ENCODE peak calls at places on chromosomes 11 and 22, in seven cellular contexts. S is cardiac fibroblast, G is endodermal cell, E is cardiac muscle cell, V is retinal pigment epithelial cell, R is heart right ventricle, N is lung. Y is an unnamed sample.

GRCh38 chr11:69089258-69089657 is 40.5 kb downstream of the TPCN2 start:
- DNase-seq in S (peak), G (no peak), E (no peak), V (peak), R (peak), N (no peak), Y (no peak)

GRCh38 chr11:44621784-44622183 is 56.3 kb downstream of the CD82 start:
- DNase-seq in S (no peak), G (no peak), E (no peak), V (no peak), R (peak), N (peak), Y (no peak)

GRCh38 chr11:112780351-112781043 is 180.7 kb upstream of the NCAM1 start:
- DNase-seq in S (peak), G (no peak), E (no peak), V (no peak), R (peak), N (no peak), Y (no peak)

GRCh38 chr11:70786021-70786665 is 387.8 kb downstream of the CTTN start:
- DNase-seq in S (no peak), G (no peak), E (no peak), V (no peak), R (no peak), N (no peak), Y (no peak)

GRCh38 chr11:727859-728748 is 19.2 kb upstream of the TALDO1 start:
- DNase-seq in S (peak), G (peak), E (peak), V (no peak), R (peak), N (peak), Y (peak)

GRCh38 chr11:107824668-107825369 is 33.8 kb downstream of the SLC35F2 start:
- DNase-seq in S (no peak), G (no peak), E (no peak), V (no peak), R (no peak), N (no peak), Y (no peak)

GRCh38 chr22:50319503-50319951 is 7.3 kb downstream of the DENND6B start:
- DNase-seq in S (no peak), G (no peak), E (no peak), V (no peak), R (no peak), N (no peak), Y (no peak)

GRCh38 chr11:8617063-8617462 is 23.0 kb upstream of the STK33 start:
- DNase-seq in S (no peak), G (peak), E (peak), V (no peak), R (no peak), N (no peak), Y (no peak)

GRCh38 chr11:31957674-31958073 is 133.2 kb upstream of the RCN1 start:
- DNase-seq in S (no peak), G (peak), E (no peak), V (no peak), R (no peak), N (no peak), Y (no peak)

GRCh38 chr11:35682230-35683195 is 19.9 kb downstream of the TRIM44 start:
- DNase-seq in S (peak), G (no peak), E (no peak), V (no peak), R (no peak), N (no peak), Y (no peak)

GRCh38 chr11:118715837-118716260 is 36.4 kb upstream of the TREH start:
- DNase-seq in S (peak), G (peak), E (no peak), V (no peak), R (no peak), N (no peak), Y (no peak)

GRCh38 chr22:36197065-36197440 is 4.6 kb downstream of the APOL4 start:
- DNase-seq in S (peak), G (peak), E (peak), V (peak), R (peak), N (no peak), Y (no peak)

GRCh38 chr11:1194977-1195689 is 27.7 kb upstream of the MUC5B start:
- DNase-seq in S (no peak), G (peak), E (no peak), V (no peak), R (no peak), N (no peak), Y (no peak)

GRCh38 chr22:43891360-43892182 is at the start of gene PNPLA5:
- DNase-seq in S (no peak), G (peak), E (no peak), V (peak), R (no peak), N (no peak), Y (no peak)

GRCh38 chr22:37329239-37330140 is 47.2 kb downstream of the CYTH4 start:
- DNase-seq in S (no peak), G (no peak), E (no peak), V (no peak), R (no peak), N (no peak), Y (no peak)

GRCh38 chr11:110069158-110069737 is 23.9 kb upstream of the ZC3H12C start:
- DNase-seq in S (peak), G (no peak), E (peak), V (peak), R (peak), N (peak), Y (no peak)

GRCh38 chr11:103898577-103899336 is 137.7 kb upstream of the DDI1 start:
- DNase-seq in S (no peak), G (no peak), E (no peak), V (no peak), R (no peak), N (no peak), Y (no peak)

GRCh38 chr11:69119170-69119569 is 36.6 kb upstream of the SMIM38 start:
- DNase-seq in S (no peak), G (no peak), E (no peak), V (no peak), R (no peak), N (no peak), Y (no peak)

GRCh38 chr11:122656631-122657101 is 1.1 kb downstream of the UBASH3B start:
- DNase-seq in S (peak), G (peak), E (peak), V (peak), R (peak), N (no peak), Y (no peak)

GRCh38 chr11:41996558-41996957 is 537.1 kb upstream of the LRRC4C start:
- DNase-seq in S (no peak), G (no peak), E (no peak), V (no peak), R (no peak), N (no peak), Y (no peak)
- TF ChIP-seq CTCF in S (no peak), G (no peak), E (no peak), V (no peak), R (no peak), N (no peak), Y (no peak)

GRCh38 chr11:61579398-61580291 is 1.2 kb downstream of the SYT7 start:
- DNase-seq in S (no peak), G (peak), E (no peak), V (no peak), R (no peak), N (no peak), Y (no peak)
- H3K4me3 ChIP-seq in S (no peak), G (peak), E (peak), V (no peak), R (peak), N (no peak), Y (no peak)

DNA sequence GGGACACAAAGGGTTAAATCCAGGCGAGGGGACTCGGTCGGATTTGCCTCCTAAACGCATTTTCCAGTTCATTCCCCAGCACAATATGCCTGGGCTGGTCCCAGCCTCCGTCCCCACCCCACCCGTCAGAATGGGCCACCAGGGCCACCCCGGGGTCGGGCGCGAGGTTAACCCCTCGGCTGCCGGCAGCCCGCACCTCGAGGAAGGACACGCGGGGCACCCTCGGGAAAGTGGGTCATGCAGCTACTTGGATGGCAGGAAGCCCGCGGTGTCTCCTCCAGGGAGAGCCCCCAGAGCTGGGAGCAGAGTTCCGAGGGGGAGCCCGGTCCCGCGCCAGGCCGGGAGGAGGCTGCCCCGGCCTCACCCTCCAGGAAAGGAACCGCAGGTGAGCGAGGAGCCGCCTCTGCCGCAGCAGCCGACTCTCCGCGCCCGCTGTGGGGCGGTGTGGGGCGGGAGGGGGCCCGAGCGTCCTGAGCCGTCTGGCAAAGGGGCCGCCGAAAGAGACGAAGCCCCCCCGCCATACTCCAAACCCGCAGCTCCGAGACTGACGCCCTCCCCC is 1.4 kb downstream of the NECTIN1 start:
- DNase-seq in S (peak), G (peak), E (peak), V (no peak), R (no peak), N (no peak), Y (no peak)
- TF ChIP-seq CTCF in S (peak), G (peak), E (peak), V (peak), R (peak), N (no peak), Y (no peak)

DNA sequence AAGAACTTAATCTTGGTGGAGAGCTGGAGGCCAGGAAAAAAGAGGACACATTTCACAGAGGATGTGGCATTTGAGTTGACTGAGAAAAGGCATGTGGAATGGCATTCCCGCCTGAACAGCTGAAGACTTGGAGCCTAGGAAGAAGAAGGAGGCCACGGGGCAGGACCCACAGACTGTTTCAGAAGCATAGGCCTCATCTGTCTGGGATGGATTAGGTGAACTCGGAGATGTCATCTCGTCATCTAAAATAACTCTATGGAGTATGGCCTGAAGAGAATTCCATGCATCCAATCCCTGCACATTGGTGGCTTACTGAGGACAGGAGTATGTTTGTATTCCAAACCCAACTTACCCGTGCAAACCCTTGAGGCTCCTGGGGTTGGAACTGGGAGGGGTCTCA is 16.5 kb downstream of the SPATA19 start:
- DNase-seq in S (no peak), G (no peak), E (no peak), V (no peak), R (no peak), N (no peak), Y (no peak)
- H3K4me3 ChIP-seq in S (no peak), G (no peak), E (no peak), V (no peak), R (no peak), N (no peak), Y (no peak)

Y was measured in kidney epithelial cell.